ENCODE peak calls at places on chromosomes 3 and 15, in five cellular contexts. O, A, K, Y and P are unnamed samples.

GRCh38 chr3:112499328-112499727 is at the start of gene BTLA:
- DNase-seq in O (no peak), Y (no peak), A (no peak), K (no peak), P (no peak)

GRCh38 chr3:23779841-23780240 is 25.9 kb upstream of the UBE2E1 start:
- DNase-seq in A (no peak), K (no peak), O (no peak), Y (no peak), P (no peak)

GRCh38 chr3:197001972-197002700 is 27.5 kb downstream of the MELTF start:
- DNase-seq in Y (no peak), O (peak; percentile 40), A (no peak), K (peak; percentile 56), P (peak; percentile 16)

GRCh38 chr3:124491098-124491497 is 239.2 kb upstream of the UMPS start:
- DNase-seq in O (no peak), A (no peak), K (no peak), Y (no peak), P (no peak)

GRCh38 chr15:83658406-83658805 is 4.5 kb downstream of the ADAMTSL3 start:
- DNase-seq in Y (no peak), K (no peak), O (no peak), A (no peak), P (no peak)

GRCh38 chr3:27467545-27467944 is 16.6 kb downstream of the SLC4A7 start:
- DNase-seq in K (no peak), A (no peak), Y (no peak), O (no peak), P (peak; percentile 41)

GRCh38 chr3:124386006-124386405 is 344.2 kb upstream of the UMPS start:
- DNase-seq in K (no peak), A (no peak), Y (no peak), O (no peak), P (no peak)

GRCh38 chr15:40845511-40846284 is 1.9 kb downstream of the SPINT1 start:
- DNase-seq in A (no peak), Y (no peak), O (peak; percentile 63), K (no peak), P (no peak)

GRCh38 chr3:187264051-187264450 is 27.5 kb downstream of the MASP1 start:
- DNase-seq in K (no peak), O (no peak), A (no peak), Y (no peak), P (no peak)

GRCh38 chr15:72231847-72232461 is 964 bp upstream of the PKM start:
- DNase-seq in K (no peak), O (no peak), Y (no peak), A (no peak), P (peak; percentile 55)

GRCh38 chr15:80585544-80586018 is 109.5 kb upstream of the ABHD17C start:
- DNase-seq in A (no peak), K (no peak), Y (no peak), O (peak; percentile 31), P (no peak)

GRCh38 chr3:97940034-97940433 is 32.2 kb downstream of the RIOX2 start:
- DNase-seq in A (no peak), Y (no peak), K (no peak), O (no peak), P (no peak)

GRCh38 chr15:99141943-99142342 is 37.1 kb downstream of the SYNM start:
- DNase-seq in K (no peak), O (peak; percentile 22), A (no peak), Y (no peak), P (no peak)

GRCh38 chr3:87298111-87298718 is 21.8 kb upstream of the POU1F1 start:
- DNase-seq in A (no peak), Y (no peak), O (no peak), K (no peak), P (no peak)

GRCh38 chr3:129703913-129704312 is 97.4 kb upstream of the PLXND1 start:
- DNase-seq in A (no peak), K (no peak), O (no peak), Y (no peak), P (no peak)

GRCh38 chr3:172321035-172321434 is 127.2 kb downstream of the GHSR start:
- DNase-seq in K (no peak), Y (no peak), A (no peak), O (no peak), P (no peak)

GRCh38 chr3:197352382-197352781 is 54.0 kb upstream of the DLG1 start:
- DNase-seq in O (no peak), A (no peak), Y (peak; percentile 85), K (no peak), P (no peak)

GRCh38 chr3:31908391-31909097 is 72.5 kb downstream of the OSBPL10 start:
- DNase-seq in O (no peak), A (no peak), Y (no peak), K (no peak), P (no peak)

GRCh38 chr3:116103868-116104530 is 341.3 kb downstream of the LSAMP start:
- DNase-seq in O (no peak), Y (no peak), A (no peak), K (no peak), P (no peak)

GRCh38 chr15:99440551-99441426 is 125.0 kb upstream of the MEF2A start:
- DNase-seq in Y (peak; percentile 28), O (peak; percentile 16), A (no peak), K (no peak), P (no peak)

GRCh38 chr15:55775316-55775715 is 32.4 kb upstream of the PRTG start:
- DNase-seq in O (peak; percentile 66), K (no peak), Y (no peak), A (no peak), P (no peak)

GRCh38 chr15:33716025-33716424 is 252.3 kb upstream of the CHRM5 start:
- DNase-seq in A (no peak), Y (no peak), O (no peak), K (no peak), P (no peak)

GRCh38 chr15:57213783-57214366 is 162.4 kb upstream of the CGNL1 start:
- DNase-seq in A (peak; percentile 51), Y (no peak), K (no peak), O (no peak), P (no peak)

GRCh38 chr15:65310431-65311137 is 6.1 kb downstream of the RNU5B-1 start:
- DNase-seq in A (no peak), O (no peak), K (no peak), Y (no peak), P (no peak)

GRCh38 chr3:57018246-57018645 is 42.2 kb upstream of the SPATA12 start:
- DNase-seq in O (no peak), Y (no peak), K (no peak), A (no peak), P (no peak)

GRCh38 chr3:169579086-169579485 is 84.4 kb downstream of the MECOM start:
- DNase-seq in A (no peak), K (no peak), O (no peak), Y (no peak), P (no peak)